ENCODE peak calls at places on chromosome 20, in eight cellular contexts. One of them, this sample, is unnamed.

GRCh38 chr20:32037929-32038328 is 14.1 kb upstream of the HCK start:
- DNase-seq in A549: peak
- DNase-seq in K562: no peak
- DNase-seq in HL-60: peak
- DNase-seq in GM23338: no peak
- DNase-seq in HepG2: no peak
- DNase-seq in SK-N-SH: no peak
- DNase-seq in HCT116: no peak
- DNase-seq in this sample: no peak

GRCh38 chr20:62323980-62324906 is 21.4 kb downstream of the ADRM1 start:
- DNase-seq in A549: no peak
- DNase-seq in K562: no peak
- DNase-seq in HL-60: no peak
- DNase-seq in GM23338: no peak
- DNase-seq in HepG2: no peak
- DNase-seq in SK-N-SH: no peak
- DNase-seq in HCT116: no peak
- DNase-seq in this sample: no peak

GRCh38 chr20:10077081-10077471 is 42.3 kb downstream of the ANKEF1 start:
- DNase-seq in A549: no peak
- DNase-seq in K562: no peak
- DNase-seq in HL-60: no peak
- DNase-seq in GM23338: peak
- DNase-seq in HepG2: no peak
- DNase-seq in SK-N-SH: no peak
- DNase-seq in HCT116: no peak
- DNase-seq in this sample: no peak

GRCh38 chr20:49272654-49273053 is 5.2 kb downstream of the ZNFX1 start:
- DNase-seq in A549: no peak
- DNase-seq in K562: no peak
- DNase-seq in HL-60: no peak
- DNase-seq in GM23338: no peak
- DNase-seq in HepG2: no peak
- DNase-seq in SK-N-SH: no peak
- DNase-seq in HCT116: no peak
- DNase-seq in this sample: no peak

GRCh38 chr20:59403261-59403961 is 103.0 kb downstream of the EDN3 start:
- DNase-seq in A549: peak
- DNase-seq in K562: peak
- DNase-seq in HL-60: peak
- DNase-seq in GM23338: peak
- DNase-seq in HepG2: no peak
- DNase-seq in SK-N-SH: peak
- DNase-seq in HCT116: no peak
- DNase-seq in this sample: no peak

GRCh38 chr20:47785900-47786762 is 850 bp upstream of the SULF2 start:
- DNase-seq in A549: peak
- DNase-seq in K562: peak
- DNase-seq in HL-60: peak
- DNase-seq in GM23338: peak
- DNase-seq in HepG2: peak
- DNase-seq in SK-N-SH: peak
- DNase-seq in HCT116: peak
- DNase-seq in this sample: no peak

GRCh38 chr20:60430516-60431001 is 472.3 kb downstream of the CDH26 start:
- DNase-seq in A549: no peak
- DNase-seq in K562: no peak
- DNase-seq in HL-60: no peak
- DNase-seq in GM23338: no peak
- DNase-seq in HepG2: no peak
- DNase-seq in SK-N-SH: no peak
- DNase-seq in HCT116: no peak
- DNase-seq in this sample: no peak

GRCh38 chr20:61023612-61024011 is 228.4 kb upstream of the CDH4 start:
- DNase-seq in A549: no peak
- DNase-seq in K562: no peak
- DNase-seq in HL-60: no peak
- DNase-seq in GM23338: no peak
- DNase-seq in HepG2: no peak
- DNase-seq in SK-N-SH: no peak
- DNase-seq in HCT116: no peak
- DNase-seq in this sample: no peak

GRCh38 chr20:46959081-46959692 is 64.5 kb downstream of the EYA2 start:
- DNase-seq in A549: peak
- DNase-seq in K562: no peak
- DNase-seq in HL-60: no peak
- DNase-seq in GM23338: no peak
- DNase-seq in HepG2: peak
- DNase-seq in SK-N-SH: no peak
- DNase-seq in HCT116: peak
- DNase-seq in this sample: peak

GRCh38 chr20:63664861-63665594 is 6.9 kb downstream of the RTEL1 start:
- DNase-seq in A549: no peak
- DNase-seq in K562: no peak
- DNase-seq in HL-60: no peak
- DNase-seq in GM23338: peak
- DNase-seq in HepG2: no peak
- DNase-seq in SK-N-SH: peak
- DNase-seq in HCT116: no peak
- DNase-seq in this sample: no peak

GRCh38 chr20:24667689-24668383 is 198.4 kb downstream of the SYNDIG1 start:
- DNase-seq in A549: no peak
- DNase-seq in K562: no peak
- DNase-seq in HL-60: no peak
- DNase-seq in GM23338: no peak
- DNase-seq in HepG2: no peak
- DNase-seq in SK-N-SH: no peak
- DNase-seq in HCT116: no peak
- DNase-seq in this sample: no peak

GRCh38 chr20:33871362-33871761 is 60.2 kb downstream of the CHMP4B start:
- DNase-seq in A549: no peak
- DNase-seq in K562: no peak
- DNase-seq in HL-60: no peak
- DNase-seq in GM23338: no peak
- DNase-seq in HepG2: no peak
- DNase-seq in SK-N-SH: no peak
- DNase-seq in HCT116: no peak
- DNase-seq in this sample: no peak

GRCh38 chr20:24672886-24673677 is 203.7 kb downstream of the SYNDIG1 start:
- DNase-seq in A549: peak
- DNase-seq in K562: no peak
- DNase-seq in HL-60: no peak
- DNase-seq in GM23338: no peak
- DNase-seq in HepG2: no peak
- DNase-seq in SK-N-SH: no peak
- DNase-seq in HCT116: no peak
- DNase-seq in this sample: no peak

GRCh38 chr20:63588641-63589041 is 14.6 kb upstream of the HELZ2 start:
- DNase-seq in A549: no peak
- DNase-seq in K562: no peak
- DNase-seq in HL-60: no peak
- DNase-seq in GM23338: no peak
- DNase-seq in HepG2: no peak
- DNase-seq in SK-N-SH: no peak
- DNase-seq in HCT116: no peak
- DNase-seq in this sample: no peak

GRCh38 chr20:39206899-39207564 is 244.9 kb downstream of the DHX35 start:
- DNase-seq in A549: no peak
- DNase-seq in K562: no peak
- DNase-seq in HL-60: no peak
- DNase-seq in GM23338: no peak
- DNase-seq in HepG2: no peak
- DNase-seq in SK-N-SH: no peak
- DNase-seq in HCT116: no peak
- DNase-seq in this sample: no peak

GRCh38 chr20:58839474-58839874 is 11.2 kb downstream of the GNAS-AS1 start:
- DNase-seq in A549: peak
- DNase-seq in K562: peak
- DNase-seq in HL-60: peak
- DNase-seq in GM23338: peak
- DNase-seq in HepG2: peak
- DNase-seq in SK-N-SH: peak
- DNase-seq in HCT116: peak
- DNase-seq in this sample: no peak

GRCh38 chr20:61584851-61585250 is 332.8 kb downstream of the CDH4 start:
- DNase-seq in A549: no peak
- DNase-seq in K562: no peak
- DNase-seq in HL-60: no peak
- DNase-seq in GM23338: no peak
- DNase-seq in HepG2: no peak
- DNase-seq in SK-N-SH: peak
- DNase-seq in HCT116: no peak
- DNase-seq in this sample: no peak

GRCh38 chr20:48467622-48468021 is 360.2 kb downstream of the PREX1 start:
- DNase-seq in A549: no peak
- DNase-seq in K562: peak
- DNase-seq in HL-60: peak
- DNase-seq in GM23338: peak
- DNase-seq in HepG2: no peak
- DNase-seq in SK-N-SH: no peak
- DNase-seq in HCT116: peak
- DNase-seq in this sample: no peak

GRCh38 chr20:11437611-11438380 is 479.9 kb upstream of the BTBD3 start:
- DNase-seq in A549: no peak
- DNase-seq in K562: no peak
- DNase-seq in HL-60: no peak
- DNase-seq in GM23338: no peak
- DNase-seq in HepG2: no peak
- DNase-seq in SK-N-SH: no peak
- DNase-seq in HCT116: no peak
- DNase-seq in this sample: no peak

GRCh38 chr20:40706977-40707582 is 18.0 kb upstream of the MAFB start:
- DNase-seq in A549: peak
- DNase-seq in K562: no peak
- DNase-seq in HL-60: no peak
- DNase-seq in GM23338: peak
- DNase-seq in HepG2: peak
- DNase-seq in SK-N-SH: no peak
- DNase-seq in HCT116: peak
- DNase-seq in this sample: no peak

GRCh38 chr20:3729811-3730550 is 2.5 kb upstream of the HSPA12B start:
- DNase-seq in A549: no peak
- DNase-seq in K562: no peak
- DNase-seq in HL-60: no peak
- DNase-seq in GM23338: no peak
- DNase-seq in HepG2: no peak
- DNase-seq in SK-N-SH: no peak
- DNase-seq in HCT116: no peak
- DNase-seq in this sample: no peak

GRCh38 chr20:3383878-3384495 is 23.5 kb downstream of the DNAAF9 start:
- DNase-seq in A549: no peak
- DNase-seq in K562: no peak
- DNase-seq in HL-60: no peak
- DNase-seq in GM23338: no peak
- DNase-seq in HepG2: no peak
- DNase-seq in SK-N-SH: no peak
- DNase-seq in HCT116: no peak
- DNase-seq in this sample: no peak

GRCh38 chr20:3875378-3875974 is 13.7 kb upstream of the PANK2 start:
- DNase-seq in A549: no peak
- DNase-seq in K562: no peak
- DNase-seq in HL-60: peak
- DNase-seq in GM23338: peak
- DNase-seq in HepG2: no peak
- DNase-seq in SK-N-SH: no peak
- DNase-seq in HCT116: no peak
- DNase-seq in this sample: no peak

GRCh38 chr20:10497283-10497682 is 62.2 kb downstream of the SLX4IP start:
- DNase-seq in A549: no peak
- DNase-seq in K562: no peak
- DNase-seq in HL-60: no peak
- DNase-seq in GM23338: no peak
- DNase-seq in HepG2: no peak
- DNase-seq in SK-N-SH: no peak
- DNase-seq in HCT116: no peak
- DNase-seq in this sample: no peak

GRCh38 chr20:14538433-14538832 is 201.0 kb upstream of the FLRT3 start:
- DNase-seq in A549: no peak
- DNase-seq in K562: no peak
- DNase-seq in HL-60: no peak
- DNase-seq in GM23338: no peak
- DNase-seq in HepG2: no peak
- DNase-seq in SK-N-SH: no peak
- DNase-seq in HCT116: no peak
- DNase-seq in this sample: no peak
- TF ChIP-seq REST in A549: no peak
- TF ChIP-seq REST in K562: no peak
- TF ChIP-seq REST in HL-60: no peak
- TF ChIP-seq REST in GM23338: no peak
- TF ChIP-seq REST in HepG2: no peak
- TF ChIP-seq REST in SK-N-SH: no peak
- TF ChIP-seq REST in HCT116: no peak
- TF ChIP-seq REST in this sample: no peak

GRCh38 chr20:37343212-37343993 is 2.5 kb upstream of the SRC start:
- DNase-seq in A549: peak
- DNase-seq in K562: no peak
- DNase-seq in HL-60: no peak
- DNase-seq in GM23338: no peak
- DNase-seq in HepG2: peak
- DNase-seq in SK-N-SH: no peak
- DNase-seq in HCT116: no peak
- DNase-seq in this sample: no peak
- H3K27ac ChIP-seq in A549: peak
- H3K27ac ChIP-seq in K562: no peak
- H3K27ac ChIP-seq in HL-60: no peak
- H3K27ac ChIP-seq in GM23338: no peak
- H3K27ac ChIP-seq in HepG2: peak
- H3K27ac ChIP-seq in SK-N-SH: no peak
- H3K27ac ChIP-seq in HCT116: no peak
- H3K27ac ChIP-seq in this sample: no peak

DNA sequence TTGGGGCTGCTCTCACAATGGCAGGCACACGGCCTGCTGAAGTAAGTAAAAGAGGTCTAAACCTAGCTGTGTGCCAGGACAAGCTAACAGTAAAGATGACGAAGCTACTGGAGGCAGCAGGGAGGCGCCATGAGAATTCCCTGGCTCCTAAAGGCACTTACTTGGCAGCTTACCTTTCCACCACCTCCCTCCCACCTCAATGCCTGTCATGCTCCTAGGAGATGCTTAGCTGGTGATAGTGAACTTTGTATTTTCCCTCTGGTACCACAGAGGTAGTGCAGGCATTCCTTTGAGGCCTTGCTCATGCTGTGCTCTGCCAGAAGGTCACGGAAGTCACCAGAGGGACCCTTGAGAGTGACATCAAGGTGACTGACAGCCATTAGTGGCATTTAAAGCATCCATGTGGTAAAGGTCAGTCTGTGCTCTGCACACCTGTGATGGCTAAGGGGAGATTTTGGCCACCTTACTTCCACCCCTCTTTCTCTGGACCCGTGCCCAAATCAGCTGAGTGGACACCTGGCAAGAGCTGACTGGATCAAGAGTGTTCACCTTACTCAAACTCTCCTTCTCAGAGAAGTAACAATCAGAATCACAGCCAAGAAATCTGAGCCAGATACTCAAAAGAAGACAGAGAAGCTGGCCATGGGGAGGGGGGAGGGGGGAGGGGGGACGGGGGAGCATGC is 3.0 kb downstream of the FKBP1A start:
- DNase-seq in A549: no peak
- DNase-seq in K562: no peak
- DNase-seq in HL-60: no peak
- DNase-seq in GM23338: peak
- DNase-seq in HepG2: no peak
- DNase-seq in SK-N-SH: no peak
- DNase-seq in HCT116: no peak
- DNase-seq in this sample: no peak
- TF ChIP-seq REST in A549: no peak
- TF ChIP-seq REST in K562: no peak
- TF ChIP-seq REST in HL-60: no peak
- TF ChIP-seq REST in GM23338: no peak
- TF ChIP-seq REST in HepG2: no peak
- TF ChIP-seq REST in SK-N-SH: no peak
- TF ChIP-seq REST in HCT116: no peak
- TF ChIP-seq REST in this sample: no peak

GRCh38 chr20:54133434-54134427 is 40.1 kb downstream of the CYP24A1 start:
- DNase-seq in A549: peak
- DNase-seq in K562: no peak
- DNase-seq in HL-60: no peak
- DNase-seq in GM23338: no peak
- DNase-seq in HepG2: peak
- DNase-seq in SK-N-SH: no peak
- DNase-seq in HCT116: peak
- DNase-seq in this sample: no peak
- H3K27ac ChIP-seq in A549: peak
- H3K27ac ChIP-seq in K562: no peak
- H3K27ac ChIP-seq in HL-60: no peak
- H3K27ac ChIP-seq in GM23338: no peak
- H3K27ac ChIP-seq in HepG2: peak
- H3K27ac ChIP-seq in SK-N-SH: peak
- H3K27ac ChIP-seq in HCT116: peak
- H3K27ac ChIP-seq in this sample: no peak